ENCODE peak calls at places on chromosomes 2 and 18, in five cellular contexts. J is RWPE1, B is fibroblast of lung, Z is A673, L is pancreas. G is an unnamed sample.

GRCh38 chr2:145022671-145023330 is 502.9 kb upstream of the ZEB2 start:
- DNase-seq in B (peak), Z (no peak), L (no peak), J (no peak), G (peak)

GRCh38 chr2:172578860-172579512 is 23.1 kb downstream of the PDK1 start:
- DNase-seq in J (no peak), Z (no peak), L (no peak), B (no peak), G (no peak)

GRCh38 chr2:36361396-36361795 is 5.8 kb downstream of the CRIM1 start:
- DNase-seq in J (no peak), L (no peak), Z (no peak), B (peak), G (no peak)

GRCh38 chr2:28343184-28343942 is 49.3 kb upstream of the FOSL2 start:
- DNase-seq in Z (no peak), J (no peak), B (no peak), L (no peak), G (no peak)

GRCh38 chr2:242051440-242051839 is 181.9 kb downstream of the RTP5 start:
- DNase-seq in L (no peak), J (no peak), Z (no peak), B (no peak), G (no peak)

GRCh38 chr2:101157272-101157671 is 6.1 kb upstream of the TBC1D8 start:
- DNase-seq in L (no peak), J (no peak), Z (no peak), B (no peak), G (no peak)

GRCh38 chr18:24704921-24705620 is 244.6 kb downstream of the HRH4 start:
- DNase-seq in B (peak), L (no peak), Z (no peak), J (no peak), G (peak)

GRCh38 chr18:79516441-79516931 is 120.8 kb downstream of the NFATC1 start:
- DNase-seq in Z (no peak), J (no peak), L (no peak), B (no peak), G (no peak)

GRCh38 chr2:112614201-112614840 is 29.9 kb downstream of the CHCHD5 start:
- DNase-seq in B (no peak), J (no peak), L (no peak), Z (no peak), G (no peak)

GRCh38 chr2:111961663-111962062 is 63.3 kb downstream of the MERTK start:
- DNase-seq in B (no peak), L (no peak), J (no peak), Z (no peak), G (no peak)

GRCh38 chr2:46332686-46333281 is 35.6 kb downstream of the EPAS1 start:
- DNase-seq in B (no peak), Z (no peak), L (no peak), J (peak), G (no peak)

GRCh38 chr18:79922971-79923411 is 28.5 kb downstream of the SLC66A2 start:
- DNase-seq in L (no peak), J (no peak), B (no peak), Z (no peak), G (no peak)

GRCh38 chr2:235577404-235578330 is 83.8 kb downstream of the AGAP1 start:
- DNase-seq in Z (no peak), L (no peak), J (no peak), B (peak), G (peak)

GRCh38 chr2:102082591-102083586 is 59.7 kb upstream of the IL1R1 start:
- DNase-seq in Z (peak), L (no peak), J (no peak), B (peak), G (peak)

GRCh38 chr2:71226391-71226964 is 425 bp downstream of the PAIP2B start:
- DNase-seq in J (peak), Z (peak), B (no peak), L (peak), G (no peak)

GRCh38 chr18:23588836-23589560 is 2.7 kb upstream of the NPC1 start:
- DNase-seq in J (no peak), Z (no peak), L (no peak), B (peak), G (no peak)

GRCh38 chr2:150169230-150169629 is 318.2 kb downstream of the RND3 start:
- DNase-seq in Z (no peak), B (peak), J (no peak), L (peak), G (no peak)

GRCh38 chr2:16010951-16011620 is 70.7 kb downstream of the MYCN start:
- DNase-seq in Z (no peak), B (no peak), L (no peak), J (no peak), G (no peak)
- TF ChIP-seq CTCF in Z (no peak), B (no peak), L (no peak), J (no peak), G (no peak)

GRCh38 chr2:191571163-191571769 is 106.7 kb upstream of the NABP1 start:
- DNase-seq in J (peak), B (peak), L (no peak), Z (peak), G (peak)
- TF ChIP-seq CTCF in J (peak), B (peak), L (no peak), Z (peak), G (peak)

GRCh38 chr18:68176901-68177300 is 538.0 kb downstream of the TMX3 start:
- DNase-seq in L (no peak), B (peak), Z (no peak), J (no peak), G (no peak)
- TF ChIP-seq CTCF in L (no peak), B (no peak), Z (no peak), J (no peak), G (no peak)

DNA sequence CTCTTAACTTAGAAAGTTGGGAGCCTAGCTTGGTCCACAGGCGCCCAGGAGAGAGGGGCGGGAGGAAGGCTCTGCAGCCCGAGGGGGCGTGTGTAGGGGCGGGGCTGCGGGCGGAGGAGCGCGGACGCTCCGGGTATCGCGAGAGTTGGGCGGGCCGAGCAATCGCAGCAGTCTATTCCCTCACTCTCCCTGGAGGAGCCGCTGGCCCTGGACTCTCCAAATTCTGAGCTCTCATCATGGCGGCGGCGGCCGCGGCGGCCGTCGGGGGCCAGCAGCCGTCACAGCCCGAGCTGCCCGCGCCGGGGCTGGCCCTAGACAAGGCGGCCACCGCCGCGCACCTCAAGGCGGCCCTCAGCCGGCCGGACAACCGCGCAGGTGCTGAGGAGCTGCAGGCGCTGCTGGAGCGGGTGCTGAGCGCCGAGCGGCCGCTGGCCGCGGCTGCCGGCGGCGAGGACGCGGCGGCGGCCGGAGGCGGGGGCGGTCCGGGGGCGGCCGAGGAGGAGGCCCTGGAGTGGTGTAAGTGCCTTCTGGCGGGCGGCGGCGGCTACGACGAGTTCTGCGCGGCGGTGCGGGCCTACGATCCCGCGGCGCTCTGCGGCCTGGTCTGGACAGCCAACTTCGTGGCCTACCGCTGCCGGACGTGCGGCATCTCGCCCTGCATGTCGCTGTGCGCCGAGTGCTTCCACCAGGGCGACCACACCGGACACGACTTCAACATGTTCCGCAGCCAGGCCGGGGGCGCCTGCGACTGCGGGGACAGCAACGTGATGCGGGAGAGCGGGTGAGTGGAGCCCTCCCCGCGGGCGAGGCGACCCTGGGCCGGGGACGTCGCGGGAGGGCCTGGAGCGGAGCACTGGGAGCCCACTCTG is at the start of gene UBR3:
- DNase-seq in J (peak), Z (peak), L (peak), B (peak), G (peak)
- TF ChIP-seq CTCF in J (peak), Z (no peak), L (no peak), B (peak), G (peak)

DNA sequence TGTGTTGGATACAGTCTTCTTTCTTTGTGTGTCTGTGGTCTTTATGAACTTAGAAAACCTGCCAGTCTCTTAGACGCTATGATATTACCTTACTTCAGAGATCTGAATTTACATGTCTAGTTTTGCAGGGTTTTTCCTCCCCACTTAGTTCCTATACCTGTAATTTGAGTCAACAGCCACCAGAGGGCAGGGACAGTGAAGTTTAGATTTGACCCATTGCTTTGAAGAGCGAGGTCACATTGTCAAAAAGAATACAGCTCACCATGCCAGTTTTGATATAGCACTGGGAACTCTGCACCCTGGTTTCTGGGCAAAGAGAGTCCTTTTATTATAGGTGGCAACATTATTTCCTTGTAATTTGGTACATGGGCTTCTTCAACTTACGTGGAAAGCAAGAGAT is 102.3 kb downstream of the MAPK4 start:
- DNase-seq in L (peak), B (no peak), Z (peak), J (no peak), G (no peak)
- TF ChIP-seq CTCF in L (peak), B (no peak), Z (peak), J (no peak), G (no peak)

DNA sequence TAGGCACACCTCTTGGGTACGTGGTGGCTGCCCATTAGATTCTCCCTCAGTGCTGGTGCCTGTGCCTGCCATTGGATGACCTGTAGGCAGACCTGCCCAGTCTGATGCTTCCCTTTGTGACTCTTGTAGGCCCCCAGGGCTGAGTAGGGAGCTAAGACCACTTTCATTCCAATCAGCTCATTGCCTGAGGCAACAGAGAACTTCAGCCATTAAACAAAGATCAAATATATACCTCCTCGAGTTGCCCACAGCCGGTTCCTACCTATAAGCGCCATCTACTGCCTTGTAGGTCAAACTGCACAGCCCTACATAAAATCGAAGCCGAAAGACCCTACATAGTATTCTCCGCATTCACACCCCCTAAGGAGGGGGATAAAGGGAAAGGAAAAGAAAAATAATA is 184.6 kb downstream of the ETAA1 start:
- DNase-seq in L (no peak), B (no peak), J (no peak), Z (peak), G (no peak)
- TF ChIP-seq CTCF in L (no peak), B (no peak), J (no peak), Z (peak), G (peak)

GRCh38 chr2:237745250-237745613 is 53.3 kb upstream of the RBM44 start:
- DNase-seq in J (no peak), Z (no peak), B (no peak), L (no peak), G (no peak)
- TF ChIP-seq CTCF in J (peak), Z (no peak), B (no peak), L (no peak), G (no peak)